ENCODE peak calls at places on chromosomes 13 and 19, in seven cellular contexts. C, W, P, U, H, J and Y are unnamed samples.

GRCh38 chr13:88544836-88545235 is 873.7 kb downstream of the SLITRK5 start:
- DNase-seq in C (no peak), W (no peak), P (no peak), U (no peak), H (no peak), J (no peak), Y (no peak)

GRCh38 chr19:17755977-17756670 is 4.8 kb downstream of the FCHO1 start:
- DNase-seq in C (peak), W (no peak), P (no peak), U (peak), H (peak), J (peak), Y (no peak)

GRCh38 chr19:17348700-17349099 is 11.3 kb downstream of the GTPBP3 start:
- DNase-seq in C (no peak), W (no peak), P (no peak), U (peak), H (no peak), J (no peak), Y (peak)

GRCh38 chr13:50636007-50636704 is 207.3 kb downstream of the DLEU7 start:
- DNase-seq in C (no peak), W (no peak), P (no peak), U (no peak), H (no peak), J (no peak), Y (no peak)

GRCh38 chr13:67043901-67044300 is 186.2 kb downstream of the PCDH9 start:
- DNase-seq in C (no peak), W (no peak), P (no peak), U (no peak), H (no peak), J (no peak), Y (no peak)

GRCh38 chr13:27147530-27148170 is 24.0 kb downstream of the USP12 start:
- DNase-seq in C (no peak), W (no peak), P (peak), U (no peak), H (no peak), J (no peak), Y (peak)

GRCh38 chr13:96809366-96810096 is 184.7 kb downstream of the OXGR1 start:
- DNase-seq in C (no peak), W (no peak), P (no peak), U (no peak), H (no peak), J (no peak), Y (no peak)

GRCh38 chr13:112961457-112962369 is 7.3 kb upstream of the MCF2L start:
- DNase-seq in C (no peak), W (no peak), P (no peak), U (no peak), H (no peak), J (no peak), Y (no peak)

GRCh38 chr19:28883241-28883693 is 329.7 kb downstream of the UQCRFS1 start:
- DNase-seq in C (peak), W (no peak), P (no peak), U (no peak), H (no peak), J (no peak), Y (no peak)

GRCh38 chr13:109297628-109298027 is 488.8 kb downstream of the IRS2 start:
- DNase-seq in C (no peak), W (no peak), P (no peak), U (no peak), H (no peak), J (no peak), Y (no peak)